ENCODE peak calls at places on chromosomes 2 and 18, in four cellular contexts. One of them, this sample, is unnamed.

GRCh38 chr2:227388537-227389011 is 825 bp upstream of the SCYGR1 start:
- DNase-seq in mesothelial cell of epicardium: no peak
- DNase-seq in BJ: peak; percentile 63
- DNase-seq in CD8-positive, alpha-beta T cell: no peak
- DNase-seq in this sample: no peak

GRCh38 chr2:234482807-234483206 is 14.1 kb downstream of the ARL4C start:
- DNase-seq in CD8-positive, alpha-beta T cell: no peak
- DNase-seq in mesothelial cell of epicardium: no peak
- DNase-seq in BJ: no peak
- DNase-seq in this sample: no peak

GRCh38 chr2:157785866-157786662 is 90.1 kb downstream of the ACVR1 start:
- DNase-seq in mesothelial cell of epicardium: no peak
- DNase-seq in CD8-positive, alpha-beta T cell: no peak
- DNase-seq in BJ: no peak
- DNase-seq in this sample: no peak

GRCh38 chr2:239586651-239587310 is 186.0 kb upstream of the HDAC4 start:
- DNase-seq in BJ: no peak
- DNase-seq in CD8-positive, alpha-beta T cell: no peak
- DNase-seq in mesothelial cell of epicardium: no peak
- DNase-seq in this sample: no peak

GRCh38 chr2:216619411-216620393 is 13.5 kb upstream of the IGFBP2 start:
- DNase-seq in BJ: no peak
- DNase-seq in mesothelial cell of epicardium: no peak
- DNase-seq in CD8-positive, alpha-beta T cell: no peak
- DNase-seq in this sample: peak; percentile 4

GRCh38 chr2:118003396-118003824 is 10.5 kb downstream of the CCDC93 start:
- DNase-seq in BJ: peak; percentile 32
- DNase-seq in mesothelial cell of epicardium: peak; percentile 40
- DNase-seq in CD8-positive, alpha-beta T cell: peak; percentile 57
- DNase-seq in this sample: peak; percentile 54

GRCh38 chr2:24404582-24404981 is 44.2 kb upstream of the ITSN2 start:
- DNase-seq in BJ: no peak
- DNase-seq in mesothelial cell of epicardium: no peak
- DNase-seq in CD8-positive, alpha-beta T cell: no peak
- DNase-seq in this sample: no peak

GRCh38 chr2:60481257-60481656 is 72.2 kb downstream of the BCL11A start:
- DNase-seq in CD8-positive, alpha-beta T cell: no peak
- DNase-seq in BJ: no peak
- DNase-seq in mesothelial cell of epicardium: no peak
- DNase-seq in this sample: no peak

GRCh38 chr18:63603772-63604171 is 16.6 kb downstream of the SERPINB13 start:
- DNase-seq in mesothelial cell of epicardium: no peak
- DNase-seq in CD8-positive, alpha-beta T cell: no peak
- DNase-seq in BJ: no peak
- DNase-seq in this sample: no peak

GRCh38 chr2:168475636-168476035 is 19.6 kb downstream of the CERS6 start:
- DNase-seq in mesothelial cell of epicardium: no peak
- DNase-seq in CD8-positive, alpha-beta T cell: no peak
- DNase-seq in BJ: no peak
- DNase-seq in this sample: no peak

GRCh38 chr2:158659483-158659882 is 135.6 kb upstream of the DAPL1 start:
- DNase-seq in CD8-positive, alpha-beta T cell: no peak
- DNase-seq in mesothelial cell of epicardium: no peak
- DNase-seq in BJ: no peak
- DNase-seq in this sample: no peak

GRCh38 chr2:181073896-181074295 is 93.5 kb downstream of the UBE2E3 start:
- DNase-seq in mesothelial cell of epicardium: no peak
- DNase-seq in CD8-positive, alpha-beta T cell: no peak
- DNase-seq in BJ: no peak
- DNase-seq in this sample: no peak

GRCh38 chr2:109614715-109615636 is 812 bp downstream of the SOWAHC start:
- DNase-seq in CD8-positive, alpha-beta T cell: no peak
- DNase-seq in mesothelial cell of epicardium: peak; percentile 61
- DNase-seq in BJ: no peak
- DNase-seq in this sample: peak; percentile 22

GRCh38 chr2:178177066-178177679 is 17.1 kb upstream of the OSBPL6 start:
- DNase-seq in BJ: peak; percentile 4
- DNase-seq in CD8-positive, alpha-beta T cell: no peak
- DNase-seq in mesothelial cell of epicardium: no peak
- DNase-seq in this sample: no peak

GRCh38 chr2:233353101-233353768 is 1.1 kb upstream of the DGKD start:
- DNase-seq in CD8-positive, alpha-beta T cell: no peak
- DNase-seq in mesothelial cell of epicardium: no peak
- DNase-seq in BJ: no peak
- DNase-seq in this sample: no peak

GRCh38 chr2:235054497-235054896 is 102.7 kb downstream of the SH3BP4 start:
- DNase-seq in BJ: no peak
- DNase-seq in CD8-positive, alpha-beta T cell: no peak
- DNase-seq in mesothelial cell of epicardium: no peak
- DNase-seq in this sample: no peak

GRCh38 chr2:191023235-191023679 is 9.3 kb upstream of the STAT1 start:
- DNase-seq in BJ: no peak
- DNase-seq in CD8-positive, alpha-beta T cell: no peak
- DNase-seq in mesothelial cell of epicardium: no peak
- DNase-seq in this sample: no peak

GRCh38 chr2:170122883-170123547 is 54.9 kb upstream of the MYO3B start:
- DNase-seq in BJ: no peak
- DNase-seq in mesothelial cell of epicardium: no peak
- DNase-seq in CD8-positive, alpha-beta T cell: no peak
- DNase-seq in this sample: no peak

GRCh38 chr18:68215931-68216330 is 499.0 kb downstream of the TMX3 start:
- DNase-seq in mesothelial cell of epicardium: no peak
- DNase-seq in BJ: peak; percentile 73
- DNase-seq in CD8-positive, alpha-beta T cell: no peak
- DNase-seq in this sample: no peak

GRCh38 chr18:44232500-44232899 is 448.2 kb upstream of the SETBP1 start:
- DNase-seq in mesothelial cell of epicardium: no peak
- DNase-seq in BJ: no peak
- DNase-seq in CD8-positive, alpha-beta T cell: no peak
- DNase-seq in this sample: no peak

GRCh38 chr2:234690569-234691225 is 193.8 kb upstream of the ARL4C start:
- DNase-seq in BJ: no peak
- DNase-seq in CD8-positive, alpha-beta T cell: no peak
- DNase-seq in mesothelial cell of epicardium: no peak
- DNase-seq in this sample: no peak

GRCh38 chr2:31429759-31430438 is 15.4 kb upstream of the XDH start:
- DNase-seq in CD8-positive, alpha-beta T cell: no peak
- DNase-seq in mesothelial cell of epicardium: no peak
- DNase-seq in BJ: no peak
- DNase-seq in this sample: no peak

GRCh38 chr18:11149441-11150270 is at the start of gene PIEZO2:
- DNase-seq in CD8-positive, alpha-beta T cell: no peak
- DNase-seq in mesothelial cell of epicardium: peak; percentile 88
- DNase-seq in BJ: no peak
- DNase-seq in this sample: peak; percentile 79

GRCh38 chr2:130370490-130370889 is 14.6 kb downstream of the PTPN18 start:
- DNase-seq in CD8-positive, alpha-beta T cell: peak; percentile 69
- DNase-seq in BJ: no peak
- DNase-seq in mesothelial cell of epicardium: no peak
- DNase-seq in this sample: no peak

DNA sequence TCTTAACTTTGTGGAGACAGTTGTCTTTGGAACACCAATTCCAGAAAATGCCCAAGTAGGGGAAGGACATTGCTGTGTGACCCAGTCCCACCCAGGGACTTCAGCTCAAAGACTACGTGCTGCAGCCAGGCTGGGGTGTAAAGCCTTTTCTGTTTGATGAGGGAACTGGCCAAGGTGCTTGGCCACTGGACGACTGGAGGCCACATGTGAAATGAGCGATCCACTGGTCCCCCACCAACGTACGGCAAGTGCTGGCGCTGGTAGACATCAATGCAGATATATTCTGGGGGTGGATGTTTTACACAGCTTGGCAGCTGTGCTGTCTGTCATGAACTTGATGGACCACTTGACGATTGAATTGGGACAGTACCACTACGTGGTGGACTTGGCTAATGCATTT is 582.5 kb upstream of the HNMT start:
- DNase-seq in CD8-positive, alpha-beta T cell: no peak
- DNase-seq in BJ: no peak
- DNase-seq in mesothelial cell of epicardium: no peak
- DNase-seq in this sample: no peak
- TF ChIP-seq CTCF in CD8-positive, alpha-beta T cell: no peak
- TF ChIP-seq CTCF in BJ: no peak
- TF ChIP-seq CTCF in mesothelial cell of epicardium: no peak
- TF ChIP-seq CTCF in this sample: no peak

DNA sequence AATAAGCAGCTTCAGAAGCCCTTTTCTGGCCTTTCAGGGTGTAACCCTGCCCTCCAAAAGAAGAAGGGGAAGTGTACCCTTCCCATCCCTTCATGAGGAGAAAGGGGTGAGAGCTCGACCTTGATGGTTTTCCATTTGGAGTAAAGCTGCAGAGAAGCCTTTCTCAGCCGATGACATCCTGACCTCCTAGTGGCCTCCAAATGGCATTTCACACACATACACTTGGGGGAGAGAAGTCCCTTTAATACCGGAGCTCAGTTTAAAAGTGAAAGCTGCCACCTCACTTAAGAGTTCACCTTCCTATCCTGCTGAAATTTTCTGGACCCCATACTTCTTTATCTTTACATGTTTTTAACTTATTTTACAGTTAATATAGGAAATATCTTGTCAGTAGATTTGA is 716.7 kb downstream of the DCDC2C start:
- DNase-seq in BJ: no peak
- DNase-seq in CD8-positive, alpha-beta T cell: no peak
- DNase-seq in mesothelial cell of epicardium: no peak
- DNase-seq in this sample: no peak
- TF ChIP-seq CTCF in BJ: no peak
- TF ChIP-seq CTCF in CD8-positive, alpha-beta T cell: no peak
- TF ChIP-seq CTCF in mesothelial cell of epicardium: no peak
- TF ChIP-seq CTCF in this sample: peak; percentile 43

DNA sequence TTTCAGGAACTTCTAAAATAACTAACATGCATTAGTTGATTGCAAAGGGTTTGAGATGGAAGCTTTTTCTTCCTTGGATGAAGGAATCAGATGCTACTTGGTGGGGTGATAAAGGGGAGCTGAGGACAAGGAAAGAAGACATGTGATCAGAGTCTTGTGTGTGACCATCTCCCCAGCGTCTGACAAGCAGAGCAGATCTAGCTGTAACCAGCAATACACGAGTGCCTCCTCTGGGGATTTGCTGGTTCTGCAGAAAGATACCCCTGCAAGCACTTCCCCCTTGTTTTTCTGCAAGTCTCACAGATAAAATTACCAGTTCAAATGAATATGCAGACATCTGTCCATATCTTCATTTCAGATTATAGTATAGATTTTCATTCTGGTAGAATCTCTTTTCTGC is 2.7 kb downstream of the CDH7 start:
- DNase-seq in BJ: no peak
- DNase-seq in CD8-positive, alpha-beta T cell: no peak
- DNase-seq in mesothelial cell of epicardium: peak; percentile 45
- DNase-seq in this sample: peak; percentile 43
- TF ChIP-seq CTCF in BJ: no peak
- TF ChIP-seq CTCF in CD8-positive, alpha-beta T cell: no peak
- TF ChIP-seq CTCF in mesothelial cell of epicardium: no peak
- TF ChIP-seq CTCF in this sample: peak; percentile 74

DNA sequence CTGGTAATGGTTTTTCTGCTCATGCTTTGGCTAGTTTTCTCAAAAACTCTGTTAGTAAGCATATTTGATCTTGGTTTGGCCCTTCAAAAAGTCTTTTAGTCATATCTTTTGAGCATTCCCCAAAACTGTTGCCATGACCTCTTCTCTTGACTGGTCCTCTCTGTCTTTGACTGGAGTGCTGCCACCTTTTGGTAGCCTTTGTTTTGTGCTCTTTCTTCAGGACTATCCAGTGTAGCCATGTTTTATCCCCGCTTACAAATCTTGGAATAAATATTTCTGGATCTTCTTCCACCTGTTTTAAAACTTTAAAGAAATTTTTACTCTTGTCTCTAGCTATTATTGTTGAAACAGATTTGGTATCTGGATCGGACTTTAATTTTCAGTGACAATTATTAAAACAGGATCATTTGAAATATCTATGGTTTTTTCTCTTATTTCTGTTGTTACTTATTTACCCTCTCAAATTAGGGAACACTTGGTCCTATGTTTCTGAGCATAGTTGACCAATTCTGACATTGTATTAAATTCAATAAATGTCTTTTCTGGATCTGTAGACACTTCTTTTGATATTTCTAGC is 965 bp upstream of the ELOA2 start:
- DNase-seq in BJ: no peak
- DNase-seq in CD8-positive, alpha-beta T cell: no peak
- DNase-seq in mesothelial cell of epicardium: no peak
- DNase-seq in this sample: peak; percentile 26
- TF ChIP-seq CTCF in BJ: peak; percentile 61
- TF ChIP-seq CTCF in CD8-positive, alpha-beta T cell: no peak
- TF ChIP-seq CTCF in mesothelial cell of epicardium: no peak
- TF ChIP-seq CTCF in this sample: peak; percentile 58

GRCh38 chr2:3178206-3179031 is 199.2 kb downstream of the EIPR1 start:
- DNase-seq in BJ: no peak
- DNase-seq in CD8-positive, alpha-beta T cell: no peak
- DNase-seq in mesothelial cell of epicardium: no peak
- DNase-seq in this sample: no peak

GRCh38 chr2:3181416-3182010 is 196.1 kb downstream of the EIPR1 start:
- DNase-seq in mesothelial cell of epicardium: no peak
- DNase-seq in BJ: no peak
- DNase-seq in CD8-positive, alpha-beta T cell: no peak
- DNase-seq in this sample: no peak

GRCh38 chr2:3179626-3180025 is 198.0 kb downstream of the EIPR1 start:
- DNase-seq in mesothelial cell of epicardium: no peak
- DNase-seq in BJ: no peak
- DNase-seq in CD8-positive, alpha-beta T cell: no peak
- DNase-seq in this sample: no peak

GRCh38 chr2:3180082-3180908 is 197.3 kb downstream of the EIPR1 start:
- DNase-seq in BJ: no peak
- DNase-seq in CD8-positive, alpha-beta T cell: no peak
- DNase-seq in mesothelial cell of epicardium: no peak
- DNase-seq in this sample: no peak

GRCh38 chr2:3179208-3179607 is 198.4 kb downstream of the EIPR1 start:
- DNase-seq in mesothelial cell of epicardium: no peak
- DNase-seq in CD8-positive, alpha-beta T cell: no peak
- DNase-seq in BJ: no peak
- DNase-seq in this sample: no peak
- TF ChIP-seq CTCF in mesothelial cell of epicardium: no peak
- TF ChIP-seq CTCF in CD8-positive, alpha-beta T cell: no peak
- TF ChIP-seq CTCF in BJ: peak; percentile 11
- TF ChIP-seq CTCF in this sample: no peak

DNA sequence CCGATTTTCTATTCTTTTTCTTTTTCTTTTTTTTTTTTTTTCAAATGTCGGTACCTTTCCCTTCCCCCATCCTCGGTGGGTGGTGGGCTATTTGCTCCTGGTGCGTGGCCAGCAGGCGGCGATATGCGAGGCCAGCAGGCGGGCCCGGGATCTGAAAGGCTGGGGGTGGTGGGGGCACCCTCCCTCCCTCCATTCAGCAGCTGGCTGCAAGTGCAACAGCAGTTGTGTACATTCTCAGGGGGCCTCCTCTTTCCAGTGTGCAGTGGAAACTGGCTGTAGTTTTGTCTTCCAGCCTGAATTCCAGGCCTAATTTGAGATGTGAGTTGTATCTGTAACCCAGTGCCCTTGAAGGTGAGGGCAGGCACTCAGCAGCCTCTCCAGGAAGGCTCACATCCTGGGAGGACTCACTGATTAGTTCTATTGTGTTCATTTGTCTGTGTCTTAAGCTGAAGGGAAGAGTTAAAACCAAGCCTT is 3.1 kb downstream of the MYCN start:
- DNase-seq in BJ: no peak
- DNase-seq in CD8-positive, alpha-beta T cell: no peak
- DNase-seq in mesothelial cell of epicardium: peak; percentile 74
- DNase-seq in this sample: peak; percentile 65
- TF ChIP-seq CTCF in BJ: no peak
- TF ChIP-seq CTCF in CD8-positive, alpha-beta T cell: no peak
- TF ChIP-seq CTCF in mesothelial cell of epicardium: peak; percentile 80
- TF ChIP-seq CTCF in this sample: peak; percentile 82